ENCODE peak calls at places on chromosomes 4 and X, in eight cellular contexts. O is K562, Q is mesothelial cell of epicardium, G is lower lobe of right lung, T is stomach, L is B cell, K is lower leg skin, V is psoas muscle. I is an unnamed sample.

GRCh38 chr4:30495261-30496050 is 224.7 kb upstream of the PCDH7 start:
- DNase-seq in O (no peak), Q (no peak), G (no peak), T (no peak), L (no peak), K (no peak), V (no peak), I (no peak)

GRCh38 chrX:8639949-8640348 is 92.0 kb downstream of the ANOS1 start:
- DNase-seq in O (no peak), Q (no peak), G (no peak), T (no peak), L (no peak), K (no peak), V (no peak), I (no peak)

GRCh38 chr4:154927126-154927525 is 146.1 kb downstream of the RBM46 start:
- DNase-seq in O (no peak), Q (no peak), G (no peak), T (no peak), L (no peak), K (no peak), V (no peak), I (no peak)

GRCh38 chr4:175705407-175705806 is 106.7 kb downstream of the GPM6A start:
- DNase-seq in O (no peak), Q (no peak), G (no peak), T (no peak), L (no peak), K (no peak), V (no peak), I (no peak)

GRCh38 chr4:76950052-76950845 is 697 bp downstream of the SEPTIN11 start:
- DNase-seq in O (peak; percentile 48), Q (peak; percentile 28), G (peak; percentile 85), T (peak; percentile 64), L (peak; percentile 55), K (peak; percentile 92), V (peak; percentile 64), I (peak; percentile 44)

GRCh38 chrX:20451936-20452335 is 185.2 kb upstream of the RPS6KA3 start:
- DNase-seq in O (no peak), Q (no peak), G (no peak), T (no peak), L (no peak), K (no peak), V (no peak), I (no peak)

GRCh38 chr4:87423313-87424031 is 1.1 kb downstream of the NUDT9 start:
- DNase-seq in O (peak; percentile 14), Q (no peak), G (no peak), T (no peak), L (peak; percentile 6), K (no peak), V (no peak), I (no peak)

GRCh38 chr4:153822316-153822715 is 33.4 kb upstream of the SFRP2 start:
- DNase-seq in O (no peak), Q (no peak), G (no peak), T (no peak), L (no peak), K (no peak), V (no peak), I (no peak)

GRCh38 chrX:1398431-1399340 is 6.8 kb upstream of the SLC25A6 start:
- DNase-seq in O (no peak), Q (no peak), G (peak; percentile 44), T (no peak), L (no peak), K (no peak), V (peak; percentile 18), I (no peak)

GRCh38 chr4:100314057-100314456 is 123.8 kb upstream of the DDIT4L start:
- DNase-seq in O (no peak), Q (no peak), G (no peak), T (no peak), L (no peak), K (no peak), V (no peak), I (no peak)

GRCh38 chrX:40262641-40263560 is 165.1 kb upstream of the BCOR start:
- DNase-seq in O (no peak), Q (no peak), G (no peak), T (no peak), L (no peak), K (no peak), V (no peak), I (no peak)

GRCh38 chrX:17120816-17121215 is 174.4 kb downstream of the REPS2 start:
- DNase-seq in O (no peak), Q (no peak), G (no peak), T (no peak), L (no peak), K (no peak), V (no peak), I (no peak)

GRCh38 chr4:141730805-141731204 is 94.4 kb downstream of the IL15 start:
- DNase-seq in O (no peak), Q (no peak), G (no peak), T (no peak), L (no peak), K (no peak), V (no peak), I (no peak)

GRCh38 chrX:20254712-20255299 is 11.9 kb downstream of the RPS6KA3 start:
- DNase-seq in O (no peak), Q (no peak), G (no peak), T (no peak), L (no peak), K (no peak), V (no peak), I (no peak)

GRCh38 chr4:40842318-40842717 is 92.6 kb downstream of the NSUN7 start:
- DNase-seq in O (no peak), Q (no peak), G (no peak), T (no peak), L (no peak), K (no peak), V (no peak), I (no peak)

GRCh38 chrX:72255445-72255844 is 16.6 kb upstream of the ERCC6L start:
- DNase-seq in O (no peak), Q (no peak), G (peak; percentile 67), T (peak; percentile 27), L (no peak), K (no peak), V (no peak), I (no peak)

GRCh38 chrX:118872102-118872566 is 48.5 kb downstream of the ZCCHC12 start:
- DNase-seq in O (no peak), Q (no peak), G (no peak), T (peak; percentile 34), L (no peak), K (no peak), V (no peak), I (no peak)

GRCh38 chr4:124694306-124694705 is 18.2 kb downstream of the ANKRD50 start:
- DNase-seq in O (no peak), Q (no peak), G (no peak), T (no peak), L (no peak), K (no peak), V (no peak), I (no peak)

GRCh38 chr4:184100297-184100885 is 117.3 kb downstream of the ENPP6 start:
- DNase-seq in O (peak; percentile 71), Q (peak; percentile 37), G (peak; percentile 80), T (peak; percentile 58), L (peak; percentile 28), K (peak; percentile 80), V (peak; percentile 31), I (no peak)

GRCh38 chrX:19731307-19731706 is 156.1 kb downstream of the SH3KBP1 start:
- DNase-seq in O (no peak), Q (no peak), G (no peak), T (no peak), L (no peak), K (no peak), V (no peak), I (no peak)

GRCh38 chr4:21656832-21657231 is 291.7 kb downstream of the KCNIP4 start:
- DNase-seq in O (no peak), Q (no peak), G (no peak), T (no peak), L (no peak), K (no peak), V (no peak), I (no peak)

GRCh38 chr4:168569909-168570276 is 73.0 kb downstream of the PALLD start:
- DNase-seq in O (no peak), Q (no peak), G (no peak), T (no peak), L (no peak), K (no peak), V (no peak), I (no peak)

GRCh38 chrX:16827225-16827624 is 41.0 kb downstream of the TXLNG start:
- DNase-seq in O (no peak), Q (no peak), G (no peak), T (no peak), L (no peak), K (no peak), V (no peak), I (no peak)

GRCh38 chrX:54452920-54453319 is 12.7 kb downstream of the TSR2 start:
- DNase-seq in O (peak; percentile 40), Q (no peak), G (no peak), T (no peak), L (no peak), K (no peak), V (no peak), I (no peak)
- TF ChIP-seq CTCF in O (peak; percentile 53), Q (no peak), G (no peak), T (no peak), L (no peak), K (no peak), V (no peak), I (no peak)

GRCh38 chr4:114057746-114058145 is 78.3 kb upstream of the ARSJ start:
- DNase-seq in O (no peak), Q (no peak), G (no peak), T (no peak), L (no peak), K (no peak), V (no peak), I (no peak)
- TF ChIP-seq CTCF in O (no peak), Q (no peak), G (no peak), T (no peak), L (no peak), K (no peak), V (no peak), I (no peak)

DNA sequence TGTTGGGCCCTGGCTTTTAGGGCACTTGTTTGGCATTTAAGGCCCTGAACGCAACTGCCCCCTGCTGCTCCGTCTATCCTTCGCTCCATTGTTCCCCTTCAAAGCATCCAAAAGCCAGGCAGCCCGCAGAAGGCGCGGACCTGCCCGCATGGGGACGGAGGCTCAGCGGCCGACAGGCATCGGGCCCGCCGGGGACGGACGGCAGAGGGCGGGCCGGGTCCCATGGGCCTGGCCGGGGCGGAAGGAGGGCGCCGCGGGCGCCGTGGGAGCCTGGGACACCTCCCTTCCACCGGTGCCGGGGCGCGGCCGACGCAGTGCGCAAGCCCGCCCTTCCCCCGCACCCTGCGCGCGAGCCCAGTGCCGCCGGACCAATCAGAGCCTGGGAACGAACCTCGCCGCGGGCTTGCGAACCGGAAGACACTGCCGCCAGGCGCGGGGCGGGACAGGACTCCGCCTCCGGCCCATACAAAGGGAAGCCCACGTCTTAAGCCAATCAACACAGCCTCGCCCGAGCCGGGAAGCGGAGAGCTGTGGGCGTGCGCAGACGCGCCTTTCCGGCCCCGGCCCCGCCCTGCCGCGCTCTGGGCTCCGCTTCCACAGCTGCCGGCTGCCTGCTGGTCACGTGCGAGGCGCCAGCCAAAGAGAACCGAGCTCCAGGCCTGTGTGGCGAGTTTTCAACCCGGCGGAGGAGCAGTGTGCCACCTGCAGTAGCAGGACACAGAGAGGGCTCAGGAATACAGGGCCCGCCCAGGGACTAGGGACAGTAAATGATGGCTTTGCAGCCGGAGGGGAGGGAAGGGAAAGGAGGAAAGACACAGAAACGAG is 2.1 kb upstream of the ARHGAP4 start:
- DNase-seq in O (peak; percentile 85), Q (peak; percentile 85), G (peak; percentile 97), T (peak; percentile 96), L (peak; percentile 96), K (peak; percentile 99), V (peak; percentile 96), I (peak; percentile 85)
- TF ChIP-seq CTCF in O (no peak), Q (no peak), G (peak; percentile 18), T (no peak), L (no peak), K (no peak), V (peak; percentile 22), I (no peak)

GRCh38 chr4:65943076-65943475 is 272.8 kb upstream of the EPHA5 start:
- DNase-seq in O (no peak), Q (no peak), G (no peak), T (no peak), L (no peak), K (no peak), V (no peak), I (no peak)
- TF ChIP-seq CTCF in O (no peak), Q (no peak), G (no peak), T (no peak), L (no peak), K (no peak), V (no peak), I (no peak)